ENCODE peak calls at places on chromosomes 3 and 15, in eight cellular contexts. K is kidney glomerular epithelial cell; B is activated effector memory CD4-positive, alpha-beta T cell treated with anti-CD3 and anti-CD28 coated beads, Interleukin-2, amount 50 U/mL, for 16 hours; W is WERI-Rb-1; L is aorta; M is activated T-cell treated with anti-CD3 and anti-CD28 coated beads for 24 hours; N is globus pallidus; X is GM13976. R is an unnamed sample.

GRCh38 chr15:47517737-47518136 is 199.6 kb upstream of the SEMA6D start:
- DNase-seq in K (no peak), B (no peak), W (no peak), L (no peak), M (no peak), N (no peak), X (no peak), R (no peak)

GRCh38 chr3:152256829-152257228 is 11.9 kb upstream of the MBNL1 start:
- DNase-seq in K (no peak), B (no peak), W (no peak), L (no peak), M (no peak), N (no peak), X (no peak), R (no peak)

GRCh38 chr3:159884661-159885402 is 103.8 kb upstream of the IL12A start:
- DNase-seq in K (peak; percentile 69), B (no peak), W (no peak), L (no peak), M (no peak), N (peak; percentile 73), X (peak; percentile 57), R (no peak)

GRCh38 chr3:69696365-69696764 is 42.9 kb upstream of the MITF start:
- DNase-seq in K (no peak), B (no peak), W (no peak), L (no peak), M (no peak), N (no peak), X (no peak), R (no peak)

GRCh38 chr3:160126046-160126445 is 99.2 kb upstream of the C3orf80 start:
- DNase-seq in K (no peak), B (no peak), W (no peak), L (no peak), M (no peak), N (no peak), X (no peak), R (no peak)

GRCh38 chr3:106683931-106684330 is 693.3 kb upstream of the CCDC54 start:
- DNase-seq in K (peak; percentile 8), B (no peak), W (no peak), L (no peak), M (no peak), N (no peak), X (no peak), R (no peak)

GRCh38 chr3:154228561-154229216 is 95.6 kb downstream of the DHX36 start:
- DNase-seq in K (no peak), B (no peak), W (no peak), L (no peak), M (no peak), N (no peak), X (no peak), R (no peak)

GRCh38 chr3:43874290-43874689 is 183.6 kb downstream of the ABHD5 start:
- DNase-seq in K (no peak), B (no peak), W (no peak), L (no peak), M (no peak), N (no peak), X (no peak), R (no peak)

GRCh38 chr3:66403268-66403990 is 97.4 kb downstream of the LRIG1 start:
- DNase-seq in K (no peak), B (no peak), W (no peak), L (no peak), M (no peak), N (no peak), X (no peak), R (no peak)

R was measured in iPS DF 19.7.